ENCODE peak calls at places on chromosomes 3 and 15, in five cellular contexts. I is K562, K is HCT116, Z is astrocyte, E is IMR-90. G is an unnamed sample.

GRCh38 chr15:73628976-73629854 is 4.0 kb downstream of the NPTN start:
- DNase-seq in I (no peak), K (no peak), Z (no peak), E (no peak), G (no peak)

GRCh38 chr3:149783576-149783975 is 8.8 kb downstream of the ANKUB1 start:
- DNase-seq in I (no peak), K (no peak), Z (peak), E (peak), G (peak)

GRCh38 chr3:155015776-155016451 is 64.2 kb upstream of the MME start:
- DNase-seq in I (no peak), K (no peak), Z (peak), E (no peak), G (no peak)

GRCh38 chr3:32973982-32974381 is 22.5 kb downstream of the CCR4 start:
- DNase-seq in I (no peak), K (no peak), Z (peak), E (peak), G (no peak)

GRCh38 chr15:31101262-31102048 is at the start of gene TRPM1:
- DNase-seq in I (no peak), K (no peak), Z (no peak), E (no peak), G (no peak)

GRCh38 chr3:73292241-73292640 is 230.8 kb downstream of the EBLN2 start:
- DNase-seq in I (no peak), K (no peak), Z (no peak), E (no peak), G (no peak)

GRCh38 chr15:58555168-58556027 is 123.6 kb downstream of the LIPC start:
- DNase-seq in I (peak), K (no peak), Z (no peak), E (no peak), G (no peak)

GRCh38 chr3:15330031-15330596 is 2.3 kb downstream of the SH3BP5 start:
- DNase-seq in I (no peak), K (no peak), Z (peak), E (peak), G (no peak)

GRCh38 chr15:23035964-23036566 is 3.3 kb downstream of the TUBGCP5 start:
- DNase-seq in I (peak), K (peak), Z (peak), E (peak), G (peak)

GRCh38 chr15:50814634-50815033 is 49.1 kb upstream of the SPPL2A start:
- DNase-seq in I (no peak), K (no peak), Z (no peak), E (no peak), G (no peak)
- H3K9ac ChIP-seq in I (no peak), K (no peak), Z (no peak), E (no peak), G (no peak)

GRCh38 chr3:179179256-179179655 is 31.1 kb downstream of the PIK3CA start:
- DNase-seq in I (no peak), K (no peak), Z (no peak), E (no peak), G (no peak)
- TF ChIP-seq CTCF in I (no peak), K (no peak), Z (no peak), E (no peak), G (no peak)

GRCh38 chr3:72081456-72081855 is 296.5 kb upstream of the PROK2 start:
- DNase-seq in I (no peak), K (no peak), Z (no peak), E (no peak), G (no peak)

GRCh38 chr3:72080101-72080500 is 295.2 kb upstream of the PROK2 start:
- DNase-seq in I (no peak), K (no peak), Z (no peak), E (no peak), G (no peak)

GRCh38 chr3:72082776-72083477 is 298.0 kb upstream of the PROK2 start:
- DNase-seq in I (peak), K (no peak), Z (no peak), E (no peak), G (no peak)

GRCh38 chr3:72080800-72081199 is 295.9 kb upstream of the PROK2 start:
- DNase-seq in I (peak), K (no peak), Z (no peak), E (no peak), G (no peak)

DNA sequence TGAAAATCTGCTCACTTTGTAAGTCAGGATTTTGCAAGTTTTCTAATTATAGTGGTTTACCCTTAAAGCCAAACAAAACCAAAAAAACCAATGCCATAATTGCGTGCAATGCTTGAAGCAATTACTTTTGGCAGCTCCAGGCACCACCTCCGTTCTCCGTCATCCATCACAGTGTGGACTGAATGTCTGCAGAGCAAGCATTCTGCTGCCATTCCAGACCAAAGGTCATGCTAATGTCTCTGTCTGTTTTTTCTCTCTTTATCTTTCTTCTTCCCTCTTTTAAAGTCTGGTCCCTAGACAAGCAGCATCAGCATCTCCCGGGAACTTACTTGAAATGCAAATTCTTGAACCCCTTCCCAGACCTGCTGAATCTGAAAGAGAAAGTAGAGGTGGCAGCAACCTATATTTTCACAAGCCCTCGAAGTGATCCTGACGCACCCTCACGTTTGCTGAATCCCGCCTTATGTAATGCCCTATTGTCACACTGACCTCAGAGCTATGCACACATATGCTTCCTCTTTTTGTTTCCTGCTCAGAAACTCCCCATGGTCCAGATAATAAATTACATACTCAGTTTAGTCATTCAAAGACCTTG is 297.3 kb upstream of the PROK2 start:
- DNase-seq in I (no peak), K (no peak), Z (peak), E (no peak), G (no peak)
- H3K4me2 ChIP-seq in I (no peak), K (no peak), Z (no peak), E (no peak), G (no peak)

GRCh38 chr15:101500865-101501551 is 11.5 kb upstream of the PCSK6 start:
- DNase-seq in I (no peak), K (no peak), Z (no peak), E (no peak), G (no peak)
- H3K9ac ChIP-seq in I (peak), K (no peak), Z (no peak), E (no peak), G (no peak)

DNA sequence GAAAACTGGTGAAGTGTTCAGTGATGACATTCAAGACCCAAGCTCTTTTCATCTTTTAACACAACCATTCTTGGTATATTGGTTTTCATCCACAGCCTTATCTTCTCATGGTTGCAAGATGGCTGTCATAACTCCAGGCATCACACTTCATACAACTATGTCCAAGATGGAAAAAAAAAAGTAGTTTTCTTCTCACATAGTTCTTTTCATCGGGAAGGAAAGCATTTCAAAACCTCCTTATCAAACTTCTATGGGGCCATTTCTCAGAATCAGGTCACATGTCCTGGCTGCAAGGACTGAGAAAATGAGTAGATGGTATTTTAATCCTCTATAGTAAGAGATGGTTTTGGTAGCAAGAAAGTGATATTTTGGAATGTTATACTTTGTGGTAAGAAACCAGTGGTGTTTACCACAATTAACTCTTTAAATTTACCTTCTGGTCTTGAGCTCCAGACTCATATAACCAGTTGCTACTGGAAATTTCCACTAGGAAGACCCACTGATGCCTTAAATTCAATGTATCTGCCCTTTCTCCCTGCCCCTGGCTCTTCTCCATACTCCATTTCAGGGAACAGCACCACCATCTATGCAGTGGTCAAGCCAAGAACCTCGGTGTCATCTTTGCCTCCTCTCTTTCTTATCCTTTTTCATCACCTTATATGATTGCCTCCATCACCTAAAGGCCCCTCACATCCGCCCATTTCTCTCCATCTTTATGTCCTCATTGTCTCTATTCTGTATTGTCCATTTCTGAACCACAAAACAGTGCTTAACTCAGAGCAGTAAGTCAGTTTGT is 20.9 kb upstream of the MFSD1 start:
- DNase-seq in I (no peak), K (no peak), Z (no peak), E (no peak), G (no peak)
- TF ChIP-seq CTCF in I (no peak), K (no peak), Z (no peak), E (no peak), G (no peak)

DNA sequence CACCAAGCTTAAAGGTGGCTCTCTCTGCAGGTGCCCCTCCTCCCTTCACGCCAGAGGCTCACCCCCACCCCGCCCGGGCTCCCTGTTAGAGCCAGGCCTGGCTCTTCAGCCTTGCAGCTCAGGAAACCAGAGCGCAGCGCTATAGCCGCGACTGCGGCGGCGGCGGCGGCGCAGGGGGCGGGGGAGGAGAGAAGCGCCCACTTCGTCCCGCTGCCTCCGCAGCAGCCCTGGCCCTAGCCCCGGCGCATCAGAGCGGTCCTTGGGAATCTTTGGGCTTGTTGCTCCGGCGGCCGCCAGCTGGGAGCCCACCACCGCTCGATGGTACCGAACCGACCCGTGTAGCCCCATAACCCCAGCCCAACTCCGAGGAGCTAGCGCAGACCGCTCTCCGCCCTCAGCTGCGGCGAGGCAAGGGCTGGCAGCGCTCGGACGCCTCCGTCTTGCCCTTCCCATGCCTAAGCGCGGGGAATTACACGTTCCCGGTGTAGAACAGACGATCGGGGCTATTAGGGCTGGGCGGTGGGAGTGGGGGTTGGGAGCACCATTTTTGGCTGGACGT is 1.2 kb downstream of the RASGRF1 start:
- DNase-seq in I (no peak), K (no peak), Z (no peak), E (no peak), G (no peak)
- H3K4me2 ChIP-seq in I (no peak), K (no peak), Z (no peak), E (no peak), G (no peak)